ENCODE peak calls at places on chromosomes 1 and 21, in seven cellular contexts. R is choroid plexus epithelial cell; C is activated CD4-positive, CD25-positive, alpha-beta regulatory T cell treated with anti-CD3 and anti-CD28 coated beads, Interleukin-2, amount 50 U/mL, for 72 hours; G is GM04504; L is WERI-Rb-1; X is T-helper 9 cell; I is left lung. F is an unnamed sample.

GRCh38 chr1:212237651-212238050 is 47.6 kb upstream of the PPP2R5A start:
- DNase-seq in R (no peak), C (no peak), G (no peak), L (no peak), X (no peak), I (no peak), F (no peak)

GRCh38 chr1:185355947-185356346 is 38.9 kb upstream of the IVNS1ABP start:
- DNase-seq in R (no peak), C (no peak), G (no peak), L (no peak), X (no peak), I (no peak), F (no peak)

GRCh38 chr1:113804421-113805255 is 7.6 kb downstream of the RSBN1 start:
- DNase-seq in R (peak; percentile 91), C (no peak), G (no peak), L (no peak), X (no peak), I (no peak), F (no peak)

GRCh38 chr1:8847990-8848389 is 30.5 kb downstream of the ENO1 start:
- DNase-seq in R (no peak), C (no peak), G (no peak), L (no peak), X (no peak), I (no peak), F (no peak)

GRCh38 chr1:96362623-96363022 is 359.0 kb upstream of the PTBP2 start:
- DNase-seq in R (peak; percentile 98), C (no peak), G (peak; percentile 86), L (no peak), X (no peak), I (no peak), F (no peak)

GRCh38 chr21:14361958-14362357 is 21.0 kb downstream of the HSPA13 start:
- DNase-seq in R (peak; percentile 58), C (no peak), G (no peak), L (no peak), X (no peak), I (no peak), F (no peak)

GRCh38 chr1:160209041-160209655 is 4.0 kb downstream of the PEA15 start:
- DNase-seq in R (no peak), C (no peak), G (no peak), L (peak; percentile 62), X (no peak), I (no peak), F (no peak)

GRCh38 chr1:40861227-40862003 is 748 bp downstream of the CITED4 start:
- DNase-seq in R (peak; percentile 63), C (peak; percentile 52), G (no peak), L (no peak), X (no peak), I (peak; percentile 54), F (peak; percentile 68)

GRCh38 chr1:109904105-109904817 is 6.4 kb upstream of the CSF1 start:
- DNase-seq in R (no peak), C (no peak), G (no peak), L (no peak), X (no peak), I (no peak), F (no peak)

GRCh38 chr1:200974711-200975110 is 48.8 kb downstream of the KIF21B start:
- DNase-seq in R (no peak), C (no peak), G (no peak), L (no peak), X (no peak), I (no peak), F (no peak)

GRCh38 chr21:42505090-42505726 is 8.4 kb upstream of the SLC37A1 start:
- DNase-seq in R (no peak), C (no peak), G (no peak), L (no peak), X (no peak), I (no peak), F (no peak)

GRCh38 chr1:209395169-209395568 is 188.3 kb upstream of the CAMK1G start:
- DNase-seq in R (no peak), C (no peak), G (no peak), L (no peak), X (no peak), I (no peak), F (no peak)

GRCh38 chr1:10338611-10339010 is 60.3 kb upstream of the PGD start:
- DNase-seq in R (no peak), C (no peak), G (no peak), L (no peak), X (no peak), I (no peak), F (no peak)

GRCh38 chr21:34351786-34352241 is 12.0 kb upstream of the KCNE2 start:
- DNase-seq in R (peak; percentile 54), C (no peak), G (no peak), L (peak; percentile 61), X (no peak), I (no peak), F (peak; percentile 35)

GRCh38 chr1:56584910-56585528 is 5.7 kb upstream of the PLPP3 start:
- DNase-seq in R (peak; percentile 83), C (no peak), G (no peak), L (no peak), X (no peak), I (no peak), F (no peak)

GRCh38 chr1:15696956-15697521 is 12.9 kb downstream of the PLEKHM2 start:
- DNase-seq in R (no peak), C (peak; percentile 39), G (no peak), L (no peak), X (no peak), I (no peak), F (no peak)

GRCh38 chr1:59317780-59318179 is 20.9 kb downstream of the FGGY start:
- DNase-seq in R (peak; percentile 61), C (no peak), G (no peak), L (no peak), X (no peak), I (no peak), F (no peak)

GRCh38 chr1:30450148-30450817 is 273.1 kb downstream of the MATN1 start:
- DNase-seq in R (no peak), C (no peak), G (no peak), L (no peak), X (no peak), I (no peak), F (no peak)

GRCh38 chr21:45021428-45022347 is 52.7 kb upstream of the ADARB1 start:
- DNase-seq in R (no peak), C (no peak), G (no peak), L (peak; percentile 6), X (no peak), I (peak; percentile 19), F (no peak)

GRCh38 chr1:96710708-96711477 is 10.7 kb upstream of the PTBP2 start:
- DNase-seq in R (peak; percentile 59), C (no peak), G (no peak), L (no peak), X (no peak), I (no peak), F (no peak)

GRCh38 chr1:8373547-8374270 is 55.8 kb downstream of the SLC45A1 start:
- DNase-seq in R (peak; percentile 79), C (no peak), G (peak; percentile 64), L (peak; percentile 80), X (no peak), I (peak; percentile 71), F (peak; percentile 72)

GRCh38 chr1:33334081-33334552 is 13.2 kb upstream of the A3GALT2 start:
- DNase-seq in R (peak; percentile 84), C (no peak), G (no peak), L (no peak), X (no peak), I (no peak), F (peak; percentile 89)

GRCh38 chr1:117565745-117566455 is 39.9 kb upstream of the TENT5C start:
- DNase-seq in R (no peak), C (no peak), G (no peak), L (peak; percentile 82), X (no peak), I (no peak), F (no peak)

GRCh38 chr1:29133861-29134694 is 10.4 kb upstream of the TMEM200B start:
- DNase-seq in R (no peak), C (no peak), G (no peak), L (no peak), X (no peak), I (no peak), F (no peak)

GRCh38 chr1:228861830-228862176 is 126.5 kb downstream of the RHOU start:
- DNase-seq in R (peak; percentile 30), C (no peak), G (no peak), L (no peak), X (no peak), I (no peak), F (no peak)

GRCh38 chr1:183675381-183675780 is 22.3 kb upstream of the APOBEC4 start:
- DNase-seq in R (no peak), C (no peak), G (no peak), L (no peak), X (no peak), I (no peak), F (no peak)

F was measured in left cardiac atrium.